ENCODE peak calls at places on chromosomes 11 and 22, in nine cellular contexts. F is uterus; R is cardiac fibroblast; Y is left ventricle myocardium inferior; P is WERI-Rb-1; X is neural crest cell; W is lower leg skin; J is gastrocnemius medialis; G is CD8-positive, alpha-beta T cell. A is an unnamed sample.

GRCh38 chr11:35584321-35584720 is 33.9 kb upstream of the FJX1 start:
- DNase-seq in F (no peak), R (peak; percentile 32), Y (no peak), P (no peak), X (no peak), W (no peak), J (no peak), G (no peak), A (no peak)

GRCh38 chr22:46108564-46109473 is 41.5 kb upstream of the PPARA start:
- DNase-seq in F (peak; percentile 75), R (peak; percentile 41), Y (peak; percentile 68), P (peak; percentile 42), X (no peak), W (no peak), J (peak; percentile 66), G (no peak), A (peak; percentile 39)

GRCh38 chr11:1541474-1542204 is 30.4 kb downstream of the DUSP8 start:
- DNase-seq in F (no peak), R (no peak), Y (no peak), P (peak; percentile 77), X (no peak), W (no peak), J (no peak), G (no peak), A (no peak)

GRCh38 chr11:70251583-70252285 is 18.8 kb upstream of the PPFIA1 start:
- DNase-seq in F (no peak), R (no peak), Y (no peak), P (no peak), X (no peak), W (no peak), J (no peak), G (no peak), A (no peak)

GRCh38 chr22:20777420-20778177 is 3.7 kb downstream of the SERPIND1 start:
- DNase-seq in F (peak; percentile 45), R (peak; percentile 94), Y (no peak), P (peak; percentile 35), X (no peak), W (no peak), J (no peak), G (no peak), A (no peak)

GRCh38 chr11:28339488-28339887 is 231.3 kb downstream of the METTL15 start:
- DNase-seq in F (no peak), R (no peak), Y (no peak), P (no peak), X (no peak), W (no peak), J (no peak), G (no peak), A (no peak)

GRCh38 chr11:119747868-119748660 is 19.1 kb upstream of the NECTIN1 start:
- DNase-seq in F (no peak), R (no peak), Y (no peak), P (no peak), X (no peak), W (no peak), J (no peak), G (no peak), A (no peak)

GRCh38 chr22:27420817-27421361 is 380.7 kb downstream of the MN1 start:
- DNase-seq in F (peak; percentile 69), R (peak; percentile 97), Y (peak; percentile 84), P (no peak), X (no peak), W (peak; percentile 93), J (peak; percentile 66), G (no peak), A (no peak)

GRCh38 chr11:16358726-16359125 is 2.4 kb upstream of the SOX6 start:
- DNase-seq in F (no peak), R (no peak), Y (no peak), P (no peak), X (no peak), W (no peak), J (no peak), G (no peak), A (no peak)

GRCh38 chr11:16359369-16359768 is 3.0 kb upstream of the SOX6 start:
- DNase-seq in F (no peak), R (no peak), Y (no peak), P (no peak), X (no peak), W (no peak), J (no peak), G (no peak), A (no peak)

GRCh38 chr11:16356057-16356750 is at the start of gene SOX6:
- DNase-seq in F (no peak), R (peak; percentile 25), Y (no peak), P (no peak), X (no peak), W (no peak), J (no peak), G (no peak), A (no peak)

GRCh38 chr11:16357776-16358175 is 1.4 kb upstream of the SOX6 start:
- DNase-seq in F (no peak), R (no peak), Y (no peak), P (no peak), X (no peak), W (no peak), J (no peak), G (no peak), A (no peak)

GRCh38 chr11:16356751-16357365 is 512 bp upstream of the SOX6 start:
- DNase-seq in F (no peak), R (peak; percentile 10), Y (peak; percentile 22), P (no peak), X (no peak), W (no peak), J (peak; percentile 13), G (no peak), A (no peak)
- TF ChIP-seq CTCF in F (no peak), R (no peak), Y (no peak), P (no peak), X (no peak), W (no peak), J (no peak), G (no peak), A (no peak)

DNA sequence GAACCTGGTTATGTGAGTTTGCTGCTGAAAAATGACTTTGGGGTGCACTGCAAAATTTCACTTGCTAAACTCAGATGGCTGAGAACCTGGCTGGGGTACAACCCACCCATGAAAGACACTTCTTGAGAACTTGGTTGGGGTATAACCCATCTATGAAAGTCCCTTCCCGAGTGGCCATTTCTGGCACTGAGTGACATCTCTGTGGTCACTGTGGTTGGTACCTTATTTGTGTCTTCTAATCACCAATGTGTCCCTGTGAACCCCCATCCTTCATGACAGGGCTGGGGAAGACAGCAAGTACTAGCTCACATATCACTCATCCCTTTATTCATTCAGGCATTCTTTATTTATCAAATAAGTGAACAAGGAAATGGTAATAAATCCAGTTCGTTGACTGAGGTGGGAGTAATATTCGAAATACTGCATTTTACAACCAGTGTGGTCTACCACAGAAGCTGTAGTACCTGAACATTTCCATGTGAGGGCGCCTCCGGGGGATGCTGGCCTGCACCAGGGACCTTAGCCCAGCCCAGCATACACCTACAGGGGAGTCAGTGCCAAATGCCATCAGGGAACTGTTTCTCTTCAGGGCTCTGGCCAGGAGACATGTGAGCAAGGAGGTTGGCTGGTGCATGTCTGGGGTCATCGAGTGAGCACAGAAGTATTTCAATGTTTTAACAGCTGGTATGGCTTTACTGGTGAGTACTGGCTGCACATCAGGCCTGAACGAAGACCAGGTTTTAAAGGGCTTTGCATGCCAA is 122.1 kb downstream of the CSNK2A3 start:
- DNase-seq in F (no peak), R (no peak), Y (no peak), P (peak; percentile 44), X (no peak), W (peak; percentile 26), J (no peak), G (no peak), A (peak; percentile 41)
- TF ChIP-seq CTCF in F (peak; percentile 18), R (peak; percentile 28), Y (peak; percentile 48), P (peak; percentile 66), X (peak; percentile 39), W (no peak), J (peak; percentile 19), G (no peak), A (peak; percentile 46)

GRCh38 chr11:15629690-15630321 is 515.1 kb downstream of the INSC start:
- DNase-seq in F (no peak), R (no peak), Y (peak; percentile 35), P (peak; percentile 49), X (peak; percentile 22), W (no peak), J (peak; percentile 15), G (no peak), A (peak; percentile 53)
- TF ChIP-seq CTCF in F (no peak), R (peak; percentile 23), Y (peak; percentile 47), P (peak; percentile 59), X (peak; percentile 52), W (no peak), J (no peak), G (no peak), A (peak; percentile 37)

GRCh38 chr11:76600124-76600655 is 70.4 kb downstream of the LRRC32 start:
- DNase-seq in F (no peak), R (no peak), Y (no peak), P (no peak), X (no peak), W (peak; percentile 60), J (no peak), G (no peak), A (no peak)

GRCh38 chr11:76601272-76601671 is 69.3 kb downstream of the LRRC32 start:
- DNase-seq in F (no peak), R (no peak), Y (no peak), P (no peak), X (no peak), W (peak; percentile 75), J (no peak), G (no peak), A (no peak)

GRCh38 chr11:76598426-76598839 is 72.1 kb downstream of the LRRC32 start:
- DNase-seq in F (no peak), R (peak; percentile 77), Y (no peak), P (peak; percentile 58), X (no peak), W (no peak), J (no peak), G (no peak), A (peak; percentile 47)

GRCh38 chr11:76597533-76598425 is 72.8 kb downstream of the LRRC32 start:
- DNase-seq in F (no peak), R (no peak), Y (no peak), P (no peak), X (no peak), W (no peak), J (no peak), G (no peak), A (no peak)

DNA sequence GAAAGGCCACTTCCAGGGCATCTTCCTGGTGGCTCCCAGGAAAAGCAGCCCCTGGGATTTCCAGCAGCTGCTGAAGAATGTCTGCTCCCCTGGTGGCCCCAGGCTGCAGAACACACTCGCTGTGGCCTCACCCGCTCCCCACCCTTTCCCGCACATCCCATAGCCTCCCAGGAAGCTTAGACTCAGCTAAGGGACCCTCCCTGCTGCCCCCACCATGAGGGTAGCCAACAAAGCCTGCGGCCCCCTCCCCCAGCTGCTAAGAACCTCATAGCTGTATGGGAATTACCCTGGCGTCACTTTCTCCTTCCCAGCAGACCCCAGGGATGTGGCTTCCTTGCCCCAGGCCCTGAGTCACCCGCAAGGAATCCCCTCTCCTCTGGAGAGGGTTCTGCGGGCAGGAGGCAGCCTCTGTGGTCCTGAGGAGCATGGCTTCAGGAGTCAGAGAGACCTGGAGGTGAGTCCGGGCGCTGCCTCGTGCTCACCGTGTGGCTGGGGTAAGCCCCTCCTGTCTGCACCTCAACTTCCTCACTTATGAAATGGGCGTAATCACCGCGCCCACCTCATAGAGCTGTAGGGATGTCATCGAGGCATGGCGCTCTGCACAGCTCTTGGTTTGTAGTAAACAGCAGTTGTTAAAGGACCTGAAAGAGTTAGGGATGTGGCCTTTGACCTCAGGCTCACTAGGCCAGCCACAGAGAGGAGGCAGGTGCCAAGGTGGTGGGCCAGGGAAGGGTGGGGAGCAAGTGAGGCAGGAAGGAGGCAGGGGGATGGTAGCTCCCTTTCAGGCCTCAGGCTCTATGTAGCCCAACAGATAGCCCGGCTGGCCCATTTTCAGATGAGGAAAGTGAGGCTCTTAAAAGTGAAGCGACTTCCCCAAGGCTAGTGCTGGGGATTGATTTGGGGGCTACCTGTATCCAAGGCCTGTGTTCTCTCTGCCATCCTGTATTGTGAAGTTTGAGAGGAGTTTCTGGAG is 71.2 kb downstream of the LRRC32 start:
- DNase-seq in F (no peak), R (peak; percentile 66), Y (no peak), P (no peak), X (no peak), W (peak; percentile 76), J (no peak), G (no peak), A (no peak)
- TF ChIP-seq CTCF in F (no peak), R (peak; percentile 25), Y (no peak), P (peak; percentile 4), X (no peak), W (no peak), J (no peak), G (no peak), A (no peak)

A was measured in nephron progenitor cell.